ENCODE peak calls at places on chromosomes 7 and 10, in five cellular contexts. J is substantia nigra, N is GM06990, G is lower leg skin, A is HEK293T. I is an unnamed sample.

GRCh38 chr10:82969405-82969804 is 1094.4 kb downstream of the NRG3 start:
- DNase-seq in G (no peak), A (no peak), N (no peak), J (no peak), I (no peak)

GRCh38 chr7:99092064-99092720 is 51.7 kb downstream of the SMURF1 start:
- DNase-seq in A (no peak), J (no peak), N (no peak), G (no peak), I (peak; percentile 45)

GRCh38 chr7:101308245-101309085 is 13.1 kb downstream of the IFT22 start:
- DNase-seq in J (no peak), N (peak; percentile 43), G (no peak), A (peak; percentile 64), I (peak; percentile 52)

GRCh38 chr10:6383099-6383812 is 180.5 kb downstream of the PFKFB3 start:
- DNase-seq in J (peak; percentile 19), A (no peak), G (no peak), N (no peak), I (no peak)

GRCh38 chr7:28517206-28517605 is 104.9 kb downstream of the CREB5 start:
- DNase-seq in G (no peak), A (no peak), J (no peak), N (no peak), I (no peak)

GRCh38 chr10:8312861-8313260 is 258.4 kb downstream of the GATA3 start:
- DNase-seq in G (no peak), A (no peak), J (no peak), N (no peak), I (no peak)

GRCh38 chr10:70902659-70903261 is 14.4 kb upstream of the PCBD1 start:
- DNase-seq in N (no peak), J (no peak), A (no peak), G (no peak), I (no peak)

GRCh38 chr7:45278763-45279420 is 121.3 kb downstream of the RAMP3 start:
- DNase-seq in J (no peak), A (no peak), N (no peak), G (no peak), I (no peak)

GRCh38 chr10:37682617-37683016 is 174.8 kb downstream of the ZNF248 start:
- DNase-seq in A (no peak), N (no peak), J (no peak), G (no peak), I (no peak)

GRCh38 chr7:51238981-51239495 is 77.6 kb downstream of the COBL start:
- DNase-seq in N (no peak), A (no peak), J (no peak), G (peak; percentile 43), I (no peak)

I was measured in HuH-7.5.